ENCODE peak calls at places on chromosomes 3 and 15, in five cellular contexts. F is heart left ventricle; H is suprapubic skin; J is left ventricle myocardium inferior; E is CD8-positive, alpha-beta T cell. K is an unnamed sample.
A peak's percentile ranks its signal among the peaks of the same experiment; 100 is the strongest.

GRCh38 chr3:192794216-192794615 is 66.9 kb upstream of the FGF12 start:
- DNase-seq in H (no peak), E (no peak), F (no peak), J (no peak), K (no peak)

GRCh38 chr15:47674576-47675232 is 42.6 kb upstream of the SEMA6D start:
- DNase-seq in E (no peak), J (no peak), H (no peak), F (no peak), K (no peak)

GRCh38 chr15:25176616-25176923 is 221.8 kb downstream of the SNRPN start:
- DNase-seq in J (peak; percentile 0), E (no peak), F (peak; percentile 8), H (peak; percentile 32), K (no peak)

GRCh38 chr3:167736264-167736787 is 805 bp downstream of the SERPINI1 start:
- DNase-seq in H (no peak), F (no peak), E (no peak), J (no peak), K (no peak)

GRCh38 chr15:25556136-25556535 is 117.3 kb upstream of the UBE3A start:
- DNase-seq in F (no peak), E (no peak), J (no peak), H (no peak), K (no peak)

GRCh38 chr3:16697437-16698258 is 92.4 kb upstream of the DAZL start:
- DNase-seq in H (no peak), J (no peak), E (no peak), F (no peak), K (no peak)

GRCh38 chr15:77858677-77859490 is 218.6 kb downstream of the TBC1D2B start:
- DNase-seq in H (peak; percentile 37), F (no peak), E (no peak), J (no peak), K (no peak)

GRCh38 chr15:25391971-25392733 is 46.7 kb downstream of the UBE3A start:
- DNase-seq in J (no peak), H (no peak), E (no peak), F (no peak), K (no peak)

GRCh38 chr15:65638681-65639089 is 16.9 kb downstream of the SLC24A1 start:
- DNase-seq in H (no peak), J (no peak), F (no peak), E (no peak), K (no peak)

GRCh38 chr15:57667171-57667924 is 39.2 kb upstream of the POLR2M start:
- DNase-seq in H (no peak), F (no peak), J (no peak), E (no peak), K (no peak)

GRCh38 chr15:36912311-36912712 is 188.0 kb downstream of the MEIS2 start:
- DNase-seq in F (no peak), H (no peak), J (no peak), E (no peak), K (no peak)

GRCh38 chr3:180119567-180119966 is 82.8 kb upstream of the PEX5L start:
- DNase-seq in F (no peak), J (no peak), E (no peak), H (no peak), K (no peak)

GRCh38 chr3:56758539-56758981 is 43.2 kb downstream of the ARHGEF3 start:
- DNase-seq in J (no peak), E (peak; percentile 31), F (no peak), H (no peak), K (peak; percentile 70)

GRCh38 chr15:70299931-70300858 is 202.5 kb upstream of the TLE3 start:
- DNase-seq in J (no peak), E (peak; percentile 87), H (no peak), F (no peak), K (no peak)

GRCh38 chr3:175001091-175001490 is 142.0 kb downstream of the NAALADL2 start:
- DNase-seq in J (no peak), E (no peak), F (no peak), H (no peak), K (no peak)

GRCh38 chr3:45940004-45940780 is 3.1 kb upstream of the CXCR6 start:
- DNase-seq in J (no peak), F (no peak), H (no peak), E (no peak), K (no peak)
- H3K36me3 ChIP-seq in J (peaks cover 35% of the 10 kb centered on the region), F (peaks cover 52% of the 10 kb centered on the region), H (peaks cover 35% of the 10 kb centered on the region), E (peaks cover 16% of the 10 kb centered on the region), K (no peaks in the 10 kb centered on the region)

DNA sequence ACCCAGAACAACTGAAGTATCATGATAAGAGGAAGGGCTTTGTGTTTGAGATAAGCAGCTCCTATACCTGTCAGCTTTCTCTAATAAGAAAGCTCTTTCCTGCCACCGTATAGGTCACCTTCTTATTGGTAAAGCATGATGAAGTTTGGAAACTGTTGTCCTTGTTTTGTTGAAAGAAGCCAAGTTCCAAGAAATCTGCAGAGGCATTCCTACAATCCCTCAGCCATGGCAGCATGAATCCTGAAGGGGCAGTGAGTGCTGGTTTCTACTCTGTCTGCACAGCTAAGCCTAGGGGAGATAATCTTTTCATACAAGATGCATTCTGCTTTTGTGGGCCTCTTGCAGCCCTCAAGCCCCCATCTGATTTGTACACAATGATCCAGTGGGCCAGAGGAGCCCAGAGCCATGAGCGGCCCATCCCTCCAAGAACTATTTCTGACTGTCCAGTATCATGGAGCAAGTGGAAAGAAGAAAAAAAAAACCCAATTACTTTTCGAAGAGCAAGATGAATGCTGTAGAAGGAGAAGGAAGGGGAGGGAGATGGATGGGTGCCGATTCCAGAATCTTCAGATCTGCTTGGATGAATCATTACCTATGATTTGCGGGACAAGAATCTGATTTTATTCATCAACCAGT is 1.9 kb upstream of the THBS1 start:
- DNase-seq in H (no peak), J (no peak), E (no peak), F (no peak), K (no peak)
- TF ChIP-seq CTCF in H (no peak), J (peak; percentile 19), E (no peak), F (no peak), K (no peak)

DNA sequence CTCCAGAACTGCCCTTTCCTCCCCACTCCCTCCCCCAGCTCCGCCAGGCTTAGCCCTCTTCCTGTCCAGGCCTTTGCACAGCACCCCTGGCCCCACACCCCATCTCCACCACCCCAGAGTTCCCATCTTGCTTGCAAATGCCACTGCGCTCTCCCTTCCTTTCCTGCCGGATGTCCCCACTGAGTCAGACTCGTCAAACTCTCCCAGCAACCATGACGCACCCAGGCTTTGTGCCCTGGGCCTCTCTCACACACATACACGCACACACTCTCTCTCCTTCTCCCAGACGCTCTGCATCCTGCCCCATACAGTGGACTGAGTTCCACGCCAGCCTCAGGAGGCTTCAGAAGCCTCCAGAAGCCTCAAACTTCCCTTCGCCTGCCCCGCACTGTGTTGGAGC is 2.8 kb upstream of the CCDC9B start:
- DNase-seq in H (no peak), F (peak; percentile 64), E (no peak), J (no peak), K (no peak)
- H3K4me3 ChIP-seq in H (no peak overlapping the region), F (no peak overlapping the region), E (no peak overlapping the region), J (no peak overlapping the region), K (no peak overlapping the region)

DNA sequence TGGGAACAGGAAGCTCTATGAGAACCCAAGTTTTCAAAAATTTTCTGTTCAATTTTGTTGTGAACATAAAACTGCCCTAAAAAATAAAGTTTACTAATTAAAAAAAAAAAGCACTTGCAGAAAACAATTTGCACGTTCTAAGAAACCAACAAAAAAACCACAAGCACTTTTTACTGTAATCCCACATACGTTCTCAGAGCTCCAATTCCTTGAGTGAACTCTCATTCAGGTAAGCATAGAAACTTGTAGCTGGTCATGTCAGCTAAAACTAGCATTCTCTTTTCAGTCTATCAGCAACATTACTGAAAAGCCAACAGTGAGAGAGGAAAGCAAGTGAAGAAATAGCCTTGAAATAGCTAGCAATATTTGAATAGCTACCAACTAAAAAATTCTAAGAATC is 11.5 kb upstream of the TMF1 start:
- DNase-seq in H (no peak), J (no peak), F (no peak), E (no peak), K (no peak)
- H3K36me3 ChIP-seq in H (peaks cover 60% of the 10 kb centered on the region), J (peaks cover 65% of the 10 kb centered on the region), F (peaks cover 76% of the 10 kb centered on the region), E (peaks cover 15% of the 10 kb centered on the region), K (peaks cover 46% of the 10 kb centered on the region)

GRCh38 chr15:100190675-100191074 is 151.1 kb downstream of the ADAMTS17 start:
- DNase-seq in H (no peak), E (no peak), J (no peak), F (no peak), K (no peak)

GRCh38 chr15:100191161-100191560 is 150.6 kb downstream of the ADAMTS17 start:
- DNase-seq in E (no peak), H (no peak), J (no peak), F (no peak), K (no peak)

GRCh38 chr15:100189849-100190248 is 151.9 kb downstream of the ADAMTS17 start:
- DNase-seq in F (no peak), J (no peak), E (no peak), H (no peak), K (no peak)

GRCh38 chr15:100193277-100193860 is 148.4 kb downstream of the ADAMTS17 start:
- DNase-seq in F (no peak), H (no peak), J (no peak), E (no peak), K (no peak)

GRCh38 chr15:100192092-100192695 is 149.6 kb downstream of the ADAMTS17 start:
- DNase-seq in E (no peak), J (no peak), H (no peak), F (no peak), K (no peak)
- TF ChIP-seq CTCF in E (no peak), J (no peak), H (no peak), F (no peak), K (no peak)

DNA sequence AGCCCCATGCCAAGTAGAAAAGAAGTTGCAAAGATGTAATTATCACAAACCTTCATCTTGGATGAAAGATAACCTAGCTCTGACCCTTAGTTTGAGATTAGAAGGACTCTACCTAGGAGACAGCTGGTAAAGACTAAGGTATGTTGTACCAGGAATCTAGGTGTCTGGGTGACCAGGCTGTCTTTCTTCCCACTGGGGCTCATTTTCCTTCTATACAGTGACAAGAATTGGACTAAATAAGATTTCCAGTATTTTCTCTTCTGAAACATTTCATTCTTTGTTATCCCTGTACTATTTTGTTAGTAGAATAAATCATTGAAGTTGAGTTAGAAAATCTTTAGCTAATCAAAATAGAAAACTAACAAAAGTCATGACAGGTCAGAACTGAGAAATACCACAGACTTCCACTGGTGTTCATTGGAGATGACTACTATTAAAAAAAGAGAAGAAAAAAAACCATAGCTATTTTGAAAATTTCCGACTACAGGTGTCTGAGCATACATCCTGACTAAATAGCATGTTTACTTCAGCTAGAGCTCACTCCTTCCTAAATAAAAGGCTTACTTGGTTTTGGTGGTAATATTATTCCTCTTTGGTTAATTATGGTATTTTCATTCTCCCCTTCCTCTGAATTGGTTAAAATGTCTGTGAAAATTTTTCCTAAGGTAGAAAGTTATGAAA is 10.1 kb downstream of the TGFBR2 start:
- DNase-seq in J (no peak), E (no peak), H (no peak), F (no peak), K (no peak)
- H3K4me3 ChIP-seq in J (no peak overlapping the region), E (peak overlapping the region; percentile 28), H (no peak overlapping the region), F (no peak overlapping the region), K (no peak overlapping the region)

K was measured in left lung.